ENCODE peak calls at places on chromosomes 13 and 19, in eight cellular contexts. O is hippocampal formation; I is naive B cell; T is NCI-H2029; M is RWPE1; P is amygdala; E is SW 1271; R is stimulated activated CD4-positive, alpha-beta T cell treated with anti-CD3 and anti-CD28 coated beads, Interleukin-1b, Interleukin-23, amount 100 ng/mL, for 24 hours. N is an unnamed sample.

GRCh38 chr19:2236285-2237050 is at the start of the genes PLEKHJ1 and SF3A2:
- DNase-seq in O (peak; percentile 90), R (peak; percentile 96), I (peak; percentile 100), M (peak; percentile 98), P (peak; percentile 91), T (peak; percentile 96), E (peak; percentile 96), N (peak; percentile 94)

GRCh38 chr19:1238373-1239303 is 833 bp upstream of the CBARP start:
- DNase-seq in P (no peak), T (no peak), I (no peak), M (no peak), E (no peak), R (no peak), O (no peak), N (no peak)

GRCh38 chr13:20521388-20521787 is 4.3 kb downstream of the CRYL1 start:
- DNase-seq in M (no peak), P (no peak), O (no peak), I (no peak), T (no peak), E (no peak), R (no peak), N (no peak)

GRCh38 chr13:36475468-36475867 is 43.2 kb downstream of the CCNA1 start:
- DNase-seq in I (no peak), T (no peak), M (peak; percentile 37), R (no peak), E (peak; percentile 3), O (no peak), P (no peak), N (peak; percentile 58)

GRCh38 chr19:51552996-51553725 is 17.9 kb upstream of the ZNF175 start:
- DNase-seq in M (peak; percentile 67), I (no peak), T (no peak), O (peak; percentile 0), R (peak; percentile 37), E (no peak), P (peak; percentile 18), N (peak; percentile 84)

GRCh38 chr19:33133438-33134031 is 1.6 kb downstream of the WDR88 start:
- DNase-seq in O (no peak), P (no peak), R (no peak), I (no peak), E (no peak), T (peak; percentile 13), M (no peak), N (no peak)

GRCh38 chr13:76825415-76825814 is 60.8 kb downstream of the KCTD12 start:
- DNase-seq in P (no peak), O (no peak), T (no peak), I (no peak), R (no peak), E (no peak), M (no peak), N (no peak)

GRCh38 chr13:59345316-59345715 is 818.4 kb downstream of the DIAPH3 start:
- DNase-seq in R (no peak), T (no peak), O (no peak), I (no peak), E (no peak), P (no peak), M (no peak), N (no peak)

GRCh38 chr13:21541271-21541670 is 62.7 kb downstream of the MICU2 start:
- DNase-seq in E (no peak), T (no peak), R (no peak), M (peak; percentile 25), I (no peak), P (no peak), O (no peak), N (peak; percentile 70)

GRCh38 chr13:98155475-98156111 is 12.7 kb downstream of the FARP1 start:
- DNase-seq in I (no peak), M (no peak), O (no peak), E (no peak), T (no peak), P (no peak), R (no peak), N (peak; percentile 45)

GRCh38 chr13:105961438-105961837 is 574.0 kb downstream of the EFNB2 start:
- DNase-seq in M (no peak), I (no peak), O (no peak), E (no peak), T (no peak), P (no peak), R (no peak), N (no peak)

GRCh38 chr19:45995715-45996385 is 583 bp downstream of the CCDC61 start:
- DNase-seq in R (no peak), I (no peak), O (no peak), M (no peak), T (peak; percentile 51), E (no peak), P (peak; percentile 8), N (no peak)

GRCh38 chr19:13056052-13056660 is 46.5 kb downstream of the LYL1 start:
- DNase-seq in R (no peak), E (no peak), M (peak; percentile 94), T (no peak), I (no peak), P (no peak), O (no peak), N (peak; percentile 97)

GRCh38 chr13:75279834-75280369 is 202.1 kb downstream of the TBC1D4 start:
- DNase-seq in I (no peak), R (no peak), T (no peak), P (no peak), O (no peak), E (no peak), M (no peak), N (no peak)

GRCh38 chr19:17448190-17448967 is at the start of gene TMEM221:
- DNase-seq in I (peak; percentile 46), E (no peak), R (peak; percentile 50), P (no peak), M (no peak), T (no peak), O (no peak), N (peak; percentile 54)

GRCh38 chr19:29583196-29584006 is 22.7 kb upstream of the POP4 start:
- DNase-seq in T (no peak), R (no peak), M (peak; percentile 34), E (no peak), P (no peak), I (no peak), O (no peak), N (peak; percentile 19)

GRCh38 chr19:29775575-29775900 is 36.3 kb upstream of the CCNE1 start:
- DNase-seq in E (no peak), R (no peak), T (no peak), O (no peak), I (no peak), P (no peak), M (no peak), N (no peak)

GRCh38 chr19:30023330-30023729 is 81.3 kb downstream of the URI1 start:
- DNase-seq in R (no peak), T (no peak), E (no peak), I (no peak), O (no peak), M (no peak), P (no peak), N (no peak)

GRCh38 chr19:49337267-49338022 is 2.2 kb downstream of the CD37 start:
- DNase-seq in E (no peak), M (no peak), R (no peak), I (no peak), O (no peak), P (no peak), T (no peak), N (no peak)

GRCh38 chr19:56099638-56100539 is 21.2 kb downstream of the ZNF787 start:
- DNase-seq in O (no peak), M (no peak), P (no peak), T (no peak), E (no peak), R (no peak), I (no peak), N (no peak)

GRCh38 chr19:46697142-46697960 is 19.6 kb downstream of the PRKD2 start:
- DNase-seq in I (no peak), P (peak; percentile 25), E (no peak), O (peak; percentile 16), T (peak; percentile 95), M (no peak), R (no peak), N (no peak)

N was measured in PC-3.